ENCODE peak calls at places on chromosome 9, in five cellular contexts. Q, U, M, B and W are unnamed samples.

GRCh38 chr9:130694205-130694604 is 625 bp downstream of the EXOSC2 start:
- DNase-seq in B (no peak), U (no peak), Q (no peak), M (no peak), W (no peak)

GRCh38 chr9:100919526-100919925 is 109.0 kb upstream of the PLPPR1 start:
- DNase-seq in Q (no peak), M (no peak), B (no peak), U (no peak), W (no peak)

GRCh38 chr9:131995382-131995781 is 84.3 kb downstream of the MED27 start:
- DNase-seq in Q (peak; percentile 55), M (no peak), B (no peak), U (no peak), W (no peak)

GRCh38 chr9:91948061-91948422 is 2.0 kb downstream of the ROR2 start:
- DNase-seq in B (peak; percentile 29), U (no peak), M (no peak), Q (no peak), W (no peak)

GRCh38 chr9:68751556-68751955 is 46.5 kb downstream of the PIP5K1B start:
- DNase-seq in U (no peak), Q (no peak), M (no peak), B (no peak), W (no peak)

GRCh38 chr9:105993921-105994715 is 299.8 kb downstream of the TMEM38B start:
- DNase-seq in U (no peak), M (no peak), Q (no peak), B (no peak), W (no peak)

GRCh38 chr9:99141849-99142248 is 36.9 kb downstream of the TGFBR1 start:
- DNase-seq in U (no peak), B (no peak), M (no peak), Q (no peak), W (no peak)

GRCh38 chr9:95725045-95725444 is 150.4 kb upstream of the ERCC6L2 start:
- DNase-seq in Q (no peak), U (no peak), M (no peak), B (no peak), W (no peak)

GRCh38 chr9:32906213-32906612 is 95.2 kb downstream of the APTX start:
- DNase-seq in Q (no peak), U (no peak), B (no peak), M (no peak), W (no peak)

GRCh38 chr9:123121457-123121856 is 88.0 kb downstream of the GPR21 start:
- DNase-seq in Q (no peak), M (no peak), B (no peak), U (no peak), W (no peak)

GRCh38 chr9:116144038-116144437 is 9.6 kb upstream of the PAPPA start:
- DNase-seq in Q (peak; percentile 82), B (no peak), M (no peak), U (no peak), W (no peak)

GRCh38 chr9:110738982-110739381 is 70.4 kb downstream of the MUSK start:
- DNase-seq in M (no peak), Q (peak; percentile 74), B (no peak), U (no peak), W (no peak)

GRCh38 chr9:125537442-125538091 is 169.4 kb downstream of the MAPKAP1 start:
- DNase-seq in U (no peak), Q (no peak), M (no peak), B (no peak), W (no peak)

GRCh38 chr9:126146254-126147145 is 180.1 kb upstream of the MVB12B start:
- DNase-seq in U (no peak), M (peak; percentile 45), Q (peak; percentile 41), B (peak; percentile 59), W (peak; percentile 66)

GRCh38 chr9:129319938-129320481 is 141.9 kb upstream of the IER5L start:
- DNase-seq in M (peak; percentile 53), B (no peak), U (no peak), Q (no peak), W (no peak)

GRCh38 chr9:89247431-89248370 is 63.3 kb upstream of the CKS2 start:
- DNase-seq in B (no peak), M (no peak), Q (peak; percentile 53), U (no peak), W (no peak)

GRCh38 chr9:131719262-131719908 is 20.5 kb downstream of the RAPGEF1 start:
- DNase-seq in B (no peak), Q (no peak), U (no peak), M (no peak), W (no peak)

GRCh38 chr9:77020438-77021264 is 1.2 kb downstream of the FOXB2 start:
- DNase-seq in M (no peak), Q (no peak), B (peak; percentile 33), U (no peak), W (no peak)

GRCh38 chr9:77022783-77023440 is 3.5 kb downstream of the FOXB2 start:
- DNase-seq in Q (no peak), B (peak; percentile 49), U (no peak), M (no peak), W (no peak)

GRCh38 chr9:77021928-77022782 is 2.7 kb downstream of the FOXB2 start:
- DNase-seq in U (no peak), B (peak; percentile 11), Q (no peak), M (no peak), W (no peak)

GRCh38 chr9:77019810-77020437 is 469 bp downstream of the FOXB2 start:
- DNase-seq in B (no peak), Q (no peak), M (no peak), U (no peak), W (no peak)

GRCh38 chr9:77021289-77021927 is 2.0 kb downstream of the FOXB2 start:
- DNase-seq in Q (no peak), M (no peak), U (no peak), B (peak; percentile 40), W (no peak)
- H3K27me3 ChIP-seq in Q (peaks cover 56% of the 10 kb centered on the region), M (peaks cover 87% of the 10 kb centered on the region), U (peaks cover 100% of the 10 kb centered on the region), B (peaks cover 83% of the 10 kb centered on the region), W (peaks cover 62% of the 10 kb centered on the region)

DNA sequence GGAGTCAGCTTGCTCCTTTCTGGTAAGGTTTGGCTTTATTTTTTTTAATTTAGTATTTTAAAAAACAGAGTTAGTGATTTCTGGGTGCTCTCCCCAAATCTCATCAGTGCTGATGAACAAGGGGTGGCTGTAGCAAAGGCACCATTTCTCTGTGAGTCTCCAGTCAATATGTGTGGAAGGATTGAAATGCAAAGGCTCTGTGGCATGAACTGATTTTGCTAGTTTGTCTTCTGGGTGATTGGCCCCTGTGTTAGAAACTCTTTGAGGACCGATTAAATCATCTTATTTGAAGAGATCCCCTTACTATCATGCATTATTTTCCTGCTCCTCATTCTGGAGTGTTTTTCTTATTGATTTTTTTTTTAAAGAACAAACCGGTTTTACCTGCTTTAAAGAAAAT is 596 bp downstream of the TEK start:
- DNase-seq in B (no peak), Q (no peak), M (no peak), U (no peak), W (no peak)
- H3K27ac ChIP-seq in B (peak overlapping the region; percentile 75), Q (no peak overlapping the region), M (peak overlapping the region; percentile 64), U (peak overlapping the region; percentile 83), W (no peak overlapping the region)

DNA sequence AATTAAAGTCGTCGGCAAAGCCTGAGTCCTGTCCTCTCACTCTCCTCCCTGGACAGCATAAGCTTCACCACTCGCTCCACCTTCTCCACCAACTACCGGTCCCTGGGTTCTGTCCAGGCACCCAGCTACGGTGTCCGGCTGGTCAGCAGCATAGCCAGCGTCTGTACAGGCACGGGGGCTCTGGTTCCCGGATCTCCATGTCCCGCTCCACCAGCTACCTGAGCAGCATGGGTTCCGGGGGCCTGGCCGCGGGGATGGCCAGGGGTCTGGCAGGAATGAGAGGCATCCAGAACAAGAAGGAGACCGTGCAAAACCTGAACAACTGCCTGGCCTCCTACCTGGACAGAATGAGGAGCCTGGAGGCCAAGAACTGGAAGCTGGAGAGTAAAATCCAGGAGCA is 1.7 kb upstream of the XPA start:
- DNase-seq in Q (no peak), M (no peak), U (no peak), B (no peak), W (no peak)
- H3K4me3 ChIP-seq in Q (no peak overlapping the region), M (no peak overlapping the region), U (no peak overlapping the region), B (no peak overlapping the region), W (no peak overlapping the region)

DNA sequence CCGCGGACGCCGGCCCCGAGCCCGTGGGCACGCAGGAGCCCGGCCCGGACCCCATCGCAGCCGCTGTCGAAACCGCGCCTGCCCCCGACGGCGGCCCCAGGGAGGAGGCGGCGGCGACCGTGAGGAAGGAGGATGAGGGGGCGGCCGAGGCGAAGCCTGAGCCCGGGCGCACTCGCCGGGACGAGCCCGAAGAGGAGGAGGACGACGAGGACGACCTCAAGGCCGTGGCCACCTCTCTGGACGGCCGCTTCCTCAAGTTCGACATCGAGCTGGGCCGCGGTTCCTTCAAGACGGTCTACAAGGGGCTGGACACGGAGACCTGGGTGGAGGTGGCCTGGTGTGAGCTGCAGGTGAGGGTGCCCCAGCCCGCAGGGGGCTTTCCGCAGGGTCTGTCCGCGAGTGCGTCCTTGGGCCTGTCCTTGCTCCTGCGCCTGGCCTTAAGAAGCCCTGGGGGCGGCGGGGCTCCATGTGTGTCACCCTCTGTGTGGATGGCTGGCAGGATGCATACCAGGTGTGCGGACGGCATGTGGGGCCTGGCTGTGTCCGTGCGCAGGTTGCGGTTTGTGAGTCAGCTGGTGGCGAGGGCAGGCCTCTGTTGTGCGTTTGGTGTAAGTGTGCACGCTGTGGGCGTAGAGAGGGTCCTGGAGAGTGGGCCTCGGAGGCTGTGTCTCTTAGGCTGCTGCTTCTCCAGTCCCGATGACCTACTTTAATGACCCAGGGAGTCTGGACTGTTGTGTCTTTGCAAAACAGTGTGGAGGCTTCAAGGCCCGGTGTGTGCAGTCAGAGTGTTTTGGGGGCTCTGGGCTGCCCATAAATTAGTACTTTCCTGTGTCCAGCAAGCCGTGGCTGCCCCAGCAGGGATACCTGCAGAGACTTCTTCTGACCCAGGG is 1.6 kb downstream of the WNK2 start:
- DNase-seq in B (no peak), U (no peak), Q (peak; percentile 38), M (no peak), W (no peak)
- H3K27me3 ChIP-seq in B (peaks cover 45% of the 10 kb centered on the region), U (peaks cover 61% of the 10 kb centered on the region), Q (no peaks in the 10 kb centered on the region), M (peaks cover 36% of the 10 kb centered on the region), W (peaks cover 3% of the 10 kb centered on the region)

GRCh38 chr9:93464876-93465275 is 11.5 kb upstream of the FAM120AOS start:
- DNase-seq in M (no peak), B (no peak), U (no peak), Q (no peak), W (no peak)
- H3K27ac ChIP-seq in M (peak overlapping the region; percentile 55), B (no peak overlapping the region), U (peak overlapping the region; percentile 13), Q (no peak overlapping the region), W (no peak overlapping the region)

GRCh38 chr9:6641961-6642360 is 3.6 kb downstream of the GLDC start:
- DNase-seq in M (no peak), B (no peak), U (no peak), Q (no peak), W (no peak)
- H3K4me3 ChIP-seq in M (no peak overlapping the region), B (no peak overlapping the region), U (no peak overlapping the region), Q (no peak overlapping the region), W (no peak overlapping the region)

DNA sequence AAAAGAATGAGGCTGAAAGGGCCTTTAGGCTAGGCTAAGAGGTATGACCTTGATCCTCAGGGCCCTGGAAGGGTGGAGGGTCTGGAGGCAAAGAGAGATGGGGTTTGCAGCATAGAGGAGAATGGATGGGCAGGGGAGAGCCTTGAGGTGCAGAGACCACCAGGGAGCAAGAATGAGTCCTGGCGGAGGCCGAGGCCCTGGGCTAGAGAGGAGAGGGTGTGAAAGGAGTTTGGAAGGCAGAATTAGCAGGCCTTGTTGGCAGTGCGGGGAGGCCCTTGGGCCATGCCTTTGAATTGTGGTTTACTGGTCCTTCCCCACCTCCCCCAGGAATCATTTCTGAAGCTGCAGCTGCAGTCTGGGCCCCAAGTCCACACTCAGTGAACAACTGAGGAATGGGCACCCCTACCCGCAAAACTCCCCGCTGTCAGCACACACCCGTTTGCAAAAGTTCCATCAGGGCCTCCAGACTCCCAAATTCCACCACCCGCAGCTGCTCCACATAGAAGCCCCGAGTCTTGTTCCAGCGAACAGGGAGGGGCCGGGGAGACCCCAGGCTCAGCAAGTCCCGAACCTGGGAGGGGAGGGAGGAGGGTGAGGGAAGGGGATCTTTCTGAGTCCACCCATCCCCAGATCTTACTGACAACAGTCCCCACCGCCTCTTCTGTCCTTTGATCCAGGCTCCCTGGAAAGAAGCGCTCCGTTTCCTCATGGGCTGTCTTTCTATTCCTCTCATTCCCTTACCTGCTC is 2.1 kb downstream of the KIF12 start:
- DNase-seq in M (peak; percentile 49), Q (no peak), U (no peak), B (no peak), W (no peak)
- H3K27me3 ChIP-seq in M (peaks cover 15% of the 10 kb centered on the region), Q (no peaks in the 10 kb centered on the region), U (peaks cover 66% of the 10 kb centered on the region), B (peaks cover 33% of the 10 kb centered on the region), W (peaks cover 6% of the 10 kb centered on the region)